ENCODE peak calls at places on chromosome 7, in ten cellular contexts. D, M, W, P, C, N, H, B, R and Z are unnamed samples. For H3K9me3, the result is how much of the 10 kb centered on the place peaks cover.

GRCh38 chr7:90520484-90520883 is 51.0 kb downstream of the PTTG1IP2 start:
- DNase-seq in D (no peak), M (no peak), W (no peak), P (no peak), C (no peak), N (no peak), H (no peak), B (no peak), R (no peak), Z (no peak)

GRCh38 chr7:55013851-55014250 is 5.0 kb upstream of the EGFR start:
- DNase-seq in D (no peak), M (no peak), W (no peak), P (no peak), C (no peak), N (no peak), H (no peak), B (no peak), R (no peak), Z (no peak)

GRCh38 chr7:108010377-108010776 is 7.4 kb upstream of the LAMB1 start:
- DNase-seq in D (no peak), M (no peak), W (no peak), P (peak), C (no peak), N (no peak), H (no peak), B (no peak), R (no peak), Z (no peak)

GRCh38 chr7:101169838-101170531 is 4.6 kb upstream of the VGF start:
- DNase-seq in D (peak), M (no peak), W (peak), P (no peak), C (peak), N (no peak), H (peak), B (peak), R (peak), Z (peak)

GRCh38 chr7:157372300-157373232 is 35.8 kb downstream of the DNAJB6 start:
- DNase-seq in D (no peak), M (no peak), W (peak), P (no peak), C (no peak), N (no peak), H (no peak), B (no peak), R (no peak), Z (peak)

GRCh38 chr7:157480651-157481050 is 143.8 kb downstream of the DNAJB6 start:
- DNase-seq in D (no peak), M (peak), W (no peak), P (no peak), C (no peak), N (no peak), H (peak), B (no peak), R (peak), Z (no peak)

GRCh38 chr7:112887-113286 is 79.5 kb upstream of the FAM20C start:
- DNase-seq in D (no peak), M (no peak), W (no peak), P (no peak), C (no peak), N (peak), H (no peak), B (no peak), R (no peak), Z (no peak)

GRCh38 chr7:103597606-103598005 is 151.6 kb upstream of the SLC26A5 start:
- DNase-seq in D (no peak), M (no peak), W (no peak), P (no peak), C (no peak), N (no peak), H (no peak), B (no peak), R (no peak), Z (no peak)

GRCh38 chr7:251446-252175 is 38.4 kb upstream of the FOXL3 start:
- DNase-seq in D (no peak), M (no peak), W (peak), P (no peak), C (no peak), N (no peak), H (no peak), B (no peak), R (no peak), Z (no peak)

GRCh38 chr7:625376-625971 is 101.0 kb upstream of the DNAAF5 start:
- DNase-seq in D (no peak), M (no peak), W (no peak), P (no peak), C (no peak), N (no peak), H (no peak), B (no peak), R (no peak), Z (no peak)

GRCh38 chr7:158814637-158815036 is 14.7 kb downstream of the ESYT2 start:
- DNase-seq in D (no peak), M (no peak), W (no peak), P (no peak), C (no peak), N (no peak), H (no peak), B (no peak), R (no peak), Z (no peak)

GRCh38 chr7:138821912-138822311 is 23.9 kb upstream of the ATP6V0A4 start:
- DNase-seq in D (no peak), M (no peak), W (no peak), P (no peak), C (no peak), N (no peak), H (no peak), B (no peak), R (no peak), Z (no peak)

GRCh38 chr7:54705436-54705835 is 53.6 kb downstream of the SEC61G start:
- DNase-seq in D (no peak), M (no peak), W (no peak), P (peak), C (no peak), N (peak), H (no peak), B (no peak), R (no peak), Z (no peak)

GRCh38 chr7:123624527-123625183 is 23.0 kb downstream of the ASB15 start:
- DNase-seq in D (peak), M (no peak), W (no peak), P (peak), C (peak), N (no peak), H (peak), B (peak), R (peak), Z (no peak)

GRCh38 chr7:46879783-46880182 is 702.1 kb downstream of the TNS3 start:
- DNase-seq in D (no peak), M (no peak), W (no peak), P (no peak), C (no peak), N (no peak), H (no peak), B (no peak), R (no peak), Z (no peak)

GRCh38 chr7:72152171-72153131 is 259.7 kb downstream of the CALN1 start:
- DNase-seq in D (no peak), M (no peak), W (no peak), P (no peak), C (no peak), N (peak), H (no peak), B (peak), R (no peak), Z (no peak)

GRCh38 chr7:55308186-55308929 is 56.8 kb upstream of the LANCL2 start:
- DNase-seq in D (no peak), M (no peak), W (no peak), P (no peak), C (no peak), N (no peak), H (no peak), B (no peak), R (no peak), Z (no peak)

GRCh38 chr7:34128762-34129161 is 223.4 kb downstream of the BMPER start:
- DNase-seq in D (no peak), M (no peak), W (no peak), P (no peak), C (no peak), N (no peak), H (no peak), B (no peak), R (no peak), Z (no peak)

GRCh38 chr7:37943905-37944736 is 23.7 kb downstream of the EPDR1 start:
- DNase-seq in D (no peak), M (no peak), W (peak), P (no peak), C (no peak), N (no peak), H (no peak), B (no peak), R (no peak), Z (no peak)
- TF ChIP-seq EP300 in D (no peak), M (no peak), W (no peak), P (no peak), C (peak), N (no peak), H (no peak), B (no peak), R (no peak), Z (no peak)

GRCh38 chr7:57427146-57427545 is 22.8 kb upstream of the ZNF716 start:
- DNase-seq in D (no peak), M (no peak), W (no peak), P (no peak), C (no peak), N (no peak), H (no peak), B (no peak), R (no peak), Z (no peak)
- H3K9me3 ChIP-seq in D (under half), M (under half), W (under half), P (under half), C (under half), N (under half), H (under half), B (under half), R (half or more), Z (under half)

GRCh38 chr7:122143751-122144711 is at the start of gene AASS:
- DNase-seq in D (peak), M (peak), W (peak), P (peak), C (peak), N (peak), H (peak), B (peak), R (peak), Z (peak)
- TF ChIP-seq CTCF in D (no peak), M (no peak), W (no peak), P (no peak), C (no peak), N (peak), H (no peak), B (no peak), R (no peak), Z (no peak)

DNA sequence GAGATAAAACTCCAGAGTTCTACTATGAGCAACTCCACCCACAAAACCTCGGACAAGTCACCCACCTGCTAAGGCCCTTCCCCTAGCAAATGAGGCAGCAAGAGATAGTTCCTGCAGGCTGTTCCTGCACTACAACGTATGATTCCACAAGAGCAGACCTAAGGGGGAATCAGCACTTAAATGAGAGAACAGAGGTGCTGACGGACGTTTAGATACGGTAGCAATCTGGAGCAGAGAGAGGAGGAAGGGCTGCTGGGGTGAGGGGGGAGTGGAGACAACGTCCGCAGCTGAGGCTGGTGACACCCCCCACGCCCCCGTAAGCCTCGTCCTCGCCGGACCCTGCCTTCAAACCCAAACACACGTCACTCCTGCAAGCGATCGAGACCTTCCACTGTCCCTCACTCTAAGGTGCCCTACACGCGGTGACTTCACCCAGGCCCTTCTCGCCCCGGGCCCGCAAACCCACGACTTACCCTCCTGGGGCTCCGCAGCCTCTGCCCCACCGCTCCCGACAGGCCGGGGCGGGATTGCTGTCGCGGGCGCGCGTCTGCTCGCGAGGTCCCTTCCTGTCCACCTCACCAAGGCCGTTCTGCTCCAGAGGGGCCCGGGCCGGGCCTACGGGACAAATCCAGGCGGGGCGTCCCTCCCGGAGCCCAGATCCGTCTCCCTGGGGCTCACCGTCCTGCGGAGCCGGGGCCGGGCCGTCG is 635 bp downstream of the ZNF12 start:
- DNase-seq in D (peak), M (no peak), W (peak), P (peak), C (no peak), N (no peak), H (peak), B (peak), R (no peak), Z (no peak)
- TF ChIP-seq EP300 in D (no peak), M (no peak), W (no peak), P (no peak), C (no peak), N (no peak), H (no peak), B (no peak), R (no peak), Z (no peak)

DNA sequence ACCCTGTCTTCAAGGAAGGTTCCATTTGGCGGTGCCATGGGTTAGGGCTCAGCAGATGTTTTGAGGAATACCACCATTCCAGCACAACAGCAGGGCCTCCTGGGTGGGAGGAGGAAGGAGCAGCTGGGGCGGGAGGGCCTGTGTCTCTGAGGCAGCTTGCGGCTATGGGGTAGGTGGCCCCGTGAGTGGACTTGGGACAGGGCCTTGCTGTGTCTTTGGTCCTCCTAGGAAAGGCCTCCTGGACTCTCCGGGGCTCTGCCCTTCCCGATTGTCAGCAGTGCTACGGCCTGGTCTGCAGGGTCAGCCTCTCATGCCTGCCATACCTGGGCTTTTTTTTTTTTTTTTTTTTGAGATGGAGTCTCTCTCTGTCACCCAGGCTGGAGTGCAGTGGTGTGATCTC is 96.7 kb downstream of the PAXIP1 start:
- DNase-seq in D (no peak), M (peak), W (no peak), P (no peak), C (no peak), N (no peak), H (no peak), B (no peak), R (no peak), Z (no peak)
- H3K9me3 ChIP-seq in D (under half), M (under half), W (under half), P (under half), C (under half), N (under half), H (under half), B (under half), R (under half), Z (under half)

DNA sequence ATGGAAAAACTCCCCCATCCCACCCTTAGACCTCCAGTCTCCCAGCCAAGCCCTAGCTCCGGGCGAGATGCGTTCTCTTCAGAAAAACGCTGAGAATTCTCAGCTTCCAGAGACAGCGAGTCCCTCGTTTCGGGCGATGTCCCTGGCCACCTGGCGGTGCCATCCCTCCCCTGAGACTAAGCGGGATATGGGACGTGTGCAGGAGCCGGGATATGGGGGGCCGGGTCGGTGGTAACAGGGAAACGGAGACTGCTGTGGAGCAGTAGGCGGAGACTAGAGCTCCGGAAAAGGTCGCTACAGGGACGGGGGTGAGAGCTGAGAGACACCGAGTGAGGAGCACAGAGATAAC is 435 bp upstream of the STRIP2 start:
- DNase-seq in D (no peak), M (no peak), W (peak), P (peak), C (peak), N (no peak), H (no peak), B (no peak), R (no peak), Z (no peak)
- TF ChIP-seq CTCF in D (no peak), M (no peak), W (peak), P (no peak), C (no peak), N (no peak), H (no peak), B (no peak), R (peak), Z (no peak)

GRCh38 chr7:132343196-132343595 is 233.1 kb downstream of the PLXNA4 start:
- DNase-seq in D (no peak), M (no peak), W (no peak), P (no peak), C (peak), N (no peak), H (no peak), B (no peak), R (no peak), Z (no peak)
- TF ChIP-seq EP300 in D (no peak), M (no peak), W (no peak), P (no peak), C (peak), N (no peak), H (no peak), B (no peak), R (no peak), Z (no peak)

GRCh38 chr7:53246974-53247373 is 211.5 kb downstream of the POM121L12 start:
- DNase-seq in D (no peak), M (no peak), W (no peak), P (no peak), C (no peak), N (no peak), H (no peak), B (no peak), R (no peak), Z (no peak)

DNA sequence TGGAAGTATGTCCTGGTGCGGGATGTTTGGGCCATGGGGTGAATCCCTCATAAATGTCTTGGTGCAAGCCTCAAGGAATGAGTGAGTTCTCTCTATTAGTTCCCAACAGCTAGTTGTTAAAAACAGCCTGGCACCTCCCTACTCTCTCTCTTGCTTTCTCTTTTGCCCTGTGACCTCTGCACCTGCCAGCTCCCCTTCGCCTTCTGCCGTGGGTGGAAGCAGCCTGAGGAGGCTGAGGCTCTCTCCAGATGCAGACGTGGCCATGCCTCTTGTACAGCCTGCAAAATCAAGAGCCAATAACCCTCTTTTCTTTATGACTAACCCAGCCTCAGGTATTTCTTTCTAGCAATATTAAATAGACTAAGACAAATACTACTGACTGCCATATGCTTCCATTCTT is 210.3 kb downstream of the POM121L12 start:
- DNase-seq in D (no peak), M (no peak), W (no peak), P (no peak), C (no peak), N (no peak), H (no peak), B (no peak), R (no peak), Z (no peak)
- H3K9me3 ChIP-seq in D (under half), M (under half), W (under half), P (under half), C (under half), N (under half), H (under half), B (under half), R (under half), Z (under half)

GRCh38 chr7:32761451-32762320 is 129.9 kb downstream of the KBTBD2 start:
- DNase-seq in D (no peak), M (peak), W (peak), P (no peak), C (no peak), N (no peak), H (no peak), B (no peak), R (peak), Z (no peak)
- TF ChIP-seq CTCF in D (no peak), M (no peak), W (no peak), P (no peak), C (no peak), N (no peak), H (no peak), B (no peak), R (no peak), Z (no peak)